ENCODE peak calls at places on chromosomes 1 and 21, in six cellular contexts. One of them, this sample, is unnamed.

GRCh38 chr1:227947678-227948492 is at the start of gene WNT9A:
- DNase-seq in GM20000: peak
- DNase-seq in tibial nerve: no peak
- DNase-seq in NB4: peak
- DNase-seq in adipocyte: peak
- DNase-seq in NCI-H2081: peak
- DNase-seq in this sample: peak

GRCh38 chr1:214270097-214270635 is 10.8 kb upstream of the SMYD2 start:
- DNase-seq in GM20000: no peak
- DNase-seq in tibial nerve: no peak
- DNase-seq in NB4: no peak
- DNase-seq in adipocyte: peak
- DNase-seq in NCI-H2081: no peak
- DNase-seq in this sample: no peak

GRCh38 chr1:167710836-167711235 is 10.9 kb upstream of the MPZL1 start:
- DNase-seq in GM20000: no peak
- DNase-seq in tibial nerve: no peak
- DNase-seq in NB4: no peak
- DNase-seq in adipocyte: no peak
- DNase-seq in NCI-H2081: no peak
- DNase-seq in this sample: no peak

GRCh38 chr21:38323721-38324591 is 67.2 kb downstream of the KCNJ15 start:
- DNase-seq in GM20000: no peak
- DNase-seq in tibial nerve: no peak
- DNase-seq in NB4: peak
- DNase-seq in adipocyte: no peak
- DNase-seq in NCI-H2081: no peak
- DNase-seq in this sample: no peak

GRCh38 chr21:15051652-15052554 is 12.9 kb downstream of the NRIP1 start:
- DNase-seq in GM20000: peak
- DNase-seq in tibial nerve: no peak
- DNase-seq in NB4: no peak
- DNase-seq in adipocyte: peak
- DNase-seq in NCI-H2081: no peak
- DNase-seq in this sample: peak

GRCh38 chr1:182779530-182779929 is 10.0 kb upstream of the NPL start:
- DNase-seq in GM20000: no peak
- DNase-seq in tibial nerve: no peak
- DNase-seq in NB4: no peak
- DNase-seq in adipocyte: no peak
- DNase-seq in NCI-H2081: no peak
- DNase-seq in this sample: no peak

GRCh38 chr1:210218047-210218446 is 14.5 kb upstream of the SERTAD4 start:
- DNase-seq in GM20000: no peak
- DNase-seq in tibial nerve: no peak
- DNase-seq in NB4: no peak
- DNase-seq in adipocyte: peak
- DNase-seq in NCI-H2081: no peak
- DNase-seq in this sample: no peak

GRCh38 chr1:71621785-71622184 is 541.0 kb upstream of the ZRANB2 start:
- DNase-seq in GM20000: no peak
- DNase-seq in tibial nerve: no peak
- DNase-seq in NB4: no peak
- DNase-seq in adipocyte: peak
- DNase-seq in NCI-H2081: no peak
- DNase-seq in this sample: no peak

GRCh38 chr1:24351918-24352637 is 32.9 kb downstream of the GRHL3 start:
- DNase-seq in GM20000: peak
- DNase-seq in tibial nerve: no peak
- DNase-seq in NB4: no peak
- DNase-seq in adipocyte: peak
- DNase-seq in NCI-H2081: no peak
- DNase-seq in this sample: peak

GRCh38 chr1:221217029-221217428 is 337.8 kb downstream of the HLX start:
- DNase-seq in GM20000: no peak
- DNase-seq in tibial nerve: no peak
- DNase-seq in NB4: no peak
- DNase-seq in adipocyte: peak
- DNase-seq in NCI-H2081: no peak
- DNase-seq in this sample: no peak

GRCh38 chr1:171740987-171741871 is 636 bp downstream of the VAMP4 start:
- DNase-seq in GM20000: peak
- DNase-seq in tibial nerve: peak
- DNase-seq in NB4: peak
- DNase-seq in adipocyte: peak
- DNase-seq in NCI-H2081: peak
- DNase-seq in this sample: peak

GRCh38 chr21:44773291-44773932 is 28.2 kb downstream of the UBE2G2 start:
- DNase-seq in GM20000: no peak
- DNase-seq in tibial nerve: no peak
- DNase-seq in NB4: no peak
- DNase-seq in adipocyte: no peak
- DNase-seq in NCI-H2081: peak
- DNase-seq in this sample: no peak

GRCh38 chr1:226064816-226065248 is 2.3 kb downstream of the H3-3A start:
- DNase-seq in GM20000: peak
- DNase-seq in tibial nerve: no peak
- DNase-seq in NB4: peak
- DNase-seq in adipocyte: peak
- DNase-seq in NCI-H2081: peak
- DNase-seq in this sample: peak

GRCh38 chr1:58060548-58061170 is 485.9 kb downstream of the OMA1 start:
- DNase-seq in GM20000: no peak
- DNase-seq in tibial nerve: no peak
- DNase-seq in NB4: no peak
- DNase-seq in adipocyte: no peak
- DNase-seq in NCI-H2081: no peak
- DNase-seq in this sample: no peak

GRCh38 chr1:96424882-96425281 is 296.7 kb upstream of the PTBP2 start:
- DNase-seq in GM20000: no peak
- DNase-seq in tibial nerve: no peak
- DNase-seq in NB4: no peak
- DNase-seq in adipocyte: peak
- DNase-seq in NCI-H2081: no peak
- DNase-seq in this sample: no peak

GRCh38 chr21:35232545-35233176 is 183.6 kb upstream of the RUNX1 start:
- DNase-seq in GM20000: no peak
- DNase-seq in tibial nerve: no peak
- DNase-seq in NB4: no peak
- DNase-seq in adipocyte: no peak
- DNase-seq in NCI-H2081: no peak
- DNase-seq in this sample: no peak

GRCh38 chr1:219385786-219386427 is 212.2 kb downstream of the LYPLAL1 start:
- DNase-seq in GM20000: peak
- DNase-seq in tibial nerve: no peak
- DNase-seq in NB4: peak
- DNase-seq in adipocyte: peak
- DNase-seq in NCI-H2081: peak
- DNase-seq in this sample: peak

GRCh38 chr1:48530727-48531351 is 58.8 kb upstream of the SPATA6 start:
- DNase-seq in GM20000: peak
- DNase-seq in tibial nerve: no peak
- DNase-seq in NB4: peak
- DNase-seq in adipocyte: peak
- DNase-seq in NCI-H2081: peak
- DNase-seq in this sample: peak